ENCODE peak calls at places on chromosomes 1 and 21, in nine cellular contexts. One of them, this sample, is unnamed.

GRCh38 chr1:94926365-94926914 is 470 bp downstream of the CNN3 start:
- DNase-seq in fibroblast of villous mesenchyme: peak; percentile 57
- DNase-seq in left lobe of liver: peak; percentile 70
- DNase-seq in GM13977: peak; percentile 67
- DNase-seq in GM03348: peak; percentile 79
- DNase-seq in progenitor cell of endocrine pancreas: peak; percentile 55
- DNase-seq in AG04450: no peak
- DNase-seq in ureter: peak; percentile 52
- DNase-seq in T-cell: no peak
- DNase-seq in this sample: peak; percentile 66

GRCh38 chr1:3119061-3119460 is 50.1 kb downstream of the PRDM16 start:
- DNase-seq in fibroblast of villous mesenchyme: no peak
- DNase-seq in GM13977: no peak
- DNase-seq in ureter: no peak
- DNase-seq in AG04450: no peak
- DNase-seq in GM03348: no peak
- DNase-seq in T-cell: no peak
- DNase-seq in left lobe of liver: no peak
- DNase-seq in progenitor cell of endocrine pancreas: no peak
- DNase-seq in this sample: no peak

GRCh38 chr1:92356956-92357355 is 58.1 kb downstream of the RPAP2 start:
- DNase-seq in T-cell: no peak
- DNase-seq in ureter: no peak
- DNase-seq in progenitor cell of endocrine pancreas: no peak
- DNase-seq in GM13977: no peak
- DNase-seq in left lobe of liver: no peak
- DNase-seq in AG04450: peak; percentile 65
- DNase-seq in GM03348: peak; percentile 44
- DNase-seq in fibroblast of villous mesenchyme: peak; percentile 92
- DNase-seq in this sample: no peak

GRCh38 chr1:206556047-206556747 is 48.9 kb downstream of the RASSF5 start:
- DNase-seq in GM13977: no peak
- DNase-seq in fibroblast of villous mesenchyme: no peak
- DNase-seq in progenitor cell of endocrine pancreas: no peak
- DNase-seq in GM03348: no peak
- DNase-seq in AG04450: no peak
- DNase-seq in T-cell: no peak
- DNase-seq in left lobe of liver: no peak
- DNase-seq in ureter: no peak
- DNase-seq in this sample: no peak

GRCh38 chr21:45305831-45306230 is 18.1 kb upstream of the POFUT2 start:
- DNase-seq in AG04450: no peak
- DNase-seq in GM03348: no peak
- DNase-seq in ureter: no peak
- DNase-seq in T-cell: no peak
- DNase-seq in GM13977: no peak
- DNase-seq in progenitor cell of endocrine pancreas: no peak
- DNase-seq in left lobe of liver: no peak
- DNase-seq in fibroblast of villous mesenchyme: no peak
- DNase-seq in this sample: no peak

GRCh38 chr1:64505944-64506658 is 36.2 kb downstream of the CACHD1 start:
- DNase-seq in GM03348: no peak
- DNase-seq in progenitor cell of endocrine pancreas: no peak
- DNase-seq in GM13977: no peak
- DNase-seq in AG04450: no peak
- DNase-seq in T-cell: peak; percentile 1
- DNase-seq in left lobe of liver: no peak
- DNase-seq in ureter: peak; percentile 52
- DNase-seq in fibroblast of villous mesenchyme: no peak
- DNase-seq in this sample: peak; percentile 20

GRCh38 chr1:247096112-247096511 is 8.0 kb downstream of the ZNF669 start:
- DNase-seq in GM03348: no peak
- DNase-seq in T-cell: no peak
- DNase-seq in fibroblast of villous mesenchyme: no peak
- DNase-seq in progenitor cell of endocrine pancreas: no peak
- DNase-seq in GM13977: no peak
- DNase-seq in AG04450: no peak
- DNase-seq in left lobe of liver: no peak
- DNase-seq in ureter: no peak
- DNase-seq in this sample: no peak

GRCh38 chr1:241553886-241554592 is 21.9 kb downstream of the KMO start:
- DNase-seq in fibroblast of villous mesenchyme: no peak
- DNase-seq in T-cell: no peak
- DNase-seq in progenitor cell of endocrine pancreas: no peak
- DNase-seq in GM13977: no peak
- DNase-seq in GM03348: no peak
- DNase-seq in ureter: no peak
- DNase-seq in left lobe of liver: no peak
- DNase-seq in AG04450: no peak
- DNase-seq in this sample: no peak

GRCh38 chr21:17560377-17560776 is 47.5 kb downstream of the CXADR start:
- DNase-seq in fibroblast of villous mesenchyme: no peak
- DNase-seq in GM03348: no peak
- DNase-seq in ureter: no peak
- DNase-seq in progenitor cell of endocrine pancreas: no peak
- DNase-seq in left lobe of liver: no peak
- DNase-seq in GM13977: no peak
- DNase-seq in AG04450: no peak
- DNase-seq in T-cell: no peak
- DNase-seq in this sample: no peak

GRCh38 chr1:75472971-75473603 is 137.8 kb downstream of the SLC44A5 start:
- DNase-seq in GM13977: no peak
- DNase-seq in T-cell: no peak
- DNase-seq in AG04450: no peak
- DNase-seq in fibroblast of villous mesenchyme: no peak
- DNase-seq in GM03348: no peak
- DNase-seq in left lobe of liver: no peak
- DNase-seq in progenitor cell of endocrine pancreas: no peak
- DNase-seq in ureter: no peak
- DNase-seq in this sample: no peak

GRCh38 chr1:55718758-55719671 is 503.9 kb upstream of the USP24 start:
- DNase-seq in fibroblast of villous mesenchyme: peak; percentile 100
- DNase-seq in progenitor cell of endocrine pancreas: no peak
- DNase-seq in left lobe of liver: no peak
- DNase-seq in AG04450: peak; percentile 99
- DNase-seq in ureter: peak; percentile 48
- DNase-seq in T-cell: no peak
- DNase-seq in GM03348: peak; percentile 87
- DNase-seq in GM13977: no peak
- DNase-seq in this sample: no peak

GRCh38 chr1:155040358-155041093 is 6.9 kb downstream of the DCST1 start:
- DNase-seq in T-cell: no peak
- DNase-seq in AG04450: no peak
- DNase-seq in fibroblast of villous mesenchyme: no peak
- DNase-seq in GM13977: no peak
- DNase-seq in ureter: no peak
- DNase-seq in progenitor cell of endocrine pancreas: no peak
- DNase-seq in GM03348: no peak
- DNase-seq in left lobe of liver: no peak
- DNase-seq in this sample: no peak

GRCh38 chr1:91245437-91245836 is 159.2 kb downstream of the HFM1 start:
- DNase-seq in GM13977: no peak
- DNase-seq in progenitor cell of endocrine pancreas: no peak
- DNase-seq in fibroblast of villous mesenchyme: no peak
- DNase-seq in ureter: no peak
- DNase-seq in left lobe of liver: no peak
- DNase-seq in GM03348: no peak
- DNase-seq in T-cell: no peak
- DNase-seq in AG04450: no peak
- DNase-seq in this sample: no peak

GRCh38 chr1:168551688-168552087 is 7.9 kb upstream of the XCL2 start:
- DNase-seq in GM03348: no peak
- DNase-seq in GM13977: no peak
- DNase-seq in progenitor cell of endocrine pancreas: no peak
- DNase-seq in fibroblast of villous mesenchyme: no peak
- DNase-seq in left lobe of liver: no peak
- DNase-seq in AG04450: no peak
- DNase-seq in T-cell: no peak
- DNase-seq in ureter: no peak
- DNase-seq in this sample: no peak

GRCh38 chr1:68273530-68273929 is 41.2 kb upstream of the WLS start:
- DNase-seq in AG04450: no peak
- DNase-seq in GM13977: no peak
- DNase-seq in fibroblast of villous mesenchyme: no peak
- DNase-seq in T-cell: no peak
- DNase-seq in GM03348: no peak
- DNase-seq in progenitor cell of endocrine pancreas: no peak
- DNase-seq in ureter: no peak
- DNase-seq in left lobe of liver: no peak
- DNase-seq in this sample: no peak

GRCh38 chr1:44012411-44012810 is 18.9 kb downstream of the SLC6A9 start:
- DNase-seq in T-cell: no peak
- DNase-seq in ureter: no peak
- DNase-seq in left lobe of liver: no peak
- DNase-seq in fibroblast of villous mesenchyme: no peak
- DNase-seq in GM13977: no peak
- DNase-seq in GM03348: no peak
- DNase-seq in AG04450: no peak
- DNase-seq in progenitor cell of endocrine pancreas: no peak
- DNase-seq in this sample: no peak

GRCh38 chr1:117567976-117568375 is 37.9 kb upstream of the TENT5C start:
- DNase-seq in ureter: no peak
- DNase-seq in GM13977: no peak
- DNase-seq in T-cell: no peak
- DNase-seq in GM03348: no peak
- DNase-seq in left lobe of liver: peak; percentile 21
- DNase-seq in progenitor cell of endocrine pancreas: peak; percentile 1
- DNase-seq in fibroblast of villous mesenchyme: no peak
- DNase-seq in AG04450: no peak
- DNase-seq in this sample: no peak

GRCh38 chr1:87149166-87150065 is 179.3 kb upstream of the LMO4 start:
- DNase-seq in ureter: no peak
- DNase-seq in T-cell: no peak
- DNase-seq in fibroblast of villous mesenchyme: peak; percentile 68
- DNase-seq in left lobe of liver: no peak
- DNase-seq in GM13977: no peak
- DNase-seq in GM03348: peak; percentile 77
- DNase-seq in progenitor cell of endocrine pancreas: no peak
- DNase-seq in AG04450: peak; percentile 38
- DNase-seq in this sample: no peak

GRCh38 chr21:44880762-44881585 is 7.5 kb upstream of the PTTG1IP start:
- DNase-seq in GM03348: peak; percentile 76
- DNase-seq in fibroblast of villous mesenchyme: peak; percentile 59
- DNase-seq in progenitor cell of endocrine pancreas: no peak
- DNase-seq in ureter: no peak
- DNase-seq in left lobe of liver: no peak
- DNase-seq in GM13977: no peak
- DNase-seq in T-cell: no peak
- DNase-seq in AG04450: no peak
- DNase-seq in this sample: no peak

GRCh38 chr1:207963429-207964194 is 52.7 kb upstream of the CD34 start:
- DNase-seq in T-cell: peak; percentile 63
- DNase-seq in ureter: peak; percentile 91
- DNase-seq in AG04450: peak; percentile 46
- DNase-seq in fibroblast of villous mesenchyme: peak; percentile 79
- DNase-seq in GM13977: peak; percentile 96
- DNase-seq in progenitor cell of endocrine pancreas: peak; percentile 90
- DNase-seq in left lobe of liver: peak; percentile 96
- DNase-seq in GM03348: peak; percentile 99
- DNase-seq in this sample: peak; percentile 72

GRCh38 chr1:23743287-23744052 is at the start of gene ELOA:
- DNase-seq in left lobe of liver: peak; percentile 81
- DNase-seq in ureter: peak; percentile 79
- DNase-seq in GM13977: peak; percentile 97
- DNase-seq in AG04450: no peak
- DNase-seq in progenitor cell of endocrine pancreas: peak; percentile 58
- DNase-seq in GM03348: peak; percentile 95
- DNase-seq in fibroblast of villous mesenchyme: peak; percentile 62
- DNase-seq in T-cell: peak; percentile 67
- DNase-seq in this sample: peak; percentile 68

GRCh38 chr1:151703813-151704212 is 12.8 kb downstream of the CELF3 start:
- DNase-seq in GM03348: no peak
- DNase-seq in ureter: no peak
- DNase-seq in AG04450: no peak
- DNase-seq in GM13977: no peak
- DNase-seq in left lobe of liver: no peak
- DNase-seq in progenitor cell of endocrine pancreas: no peak
- DNase-seq in T-cell: no peak
- DNase-seq in fibroblast of villous mesenchyme: no peak
- DNase-seq in this sample: no peak

GRCh38 chr1:168923521-168924136 is 182.9 kb upstream of the ATP1B1 start:
- DNase-seq in left lobe of liver: no peak
- DNase-seq in T-cell: no peak
- DNase-seq in fibroblast of villous mesenchyme: no peak
- DNase-seq in GM03348: no peak
- DNase-seq in progenitor cell of endocrine pancreas: no peak
- DNase-seq in GM13977: no peak
- DNase-seq in AG04450: no peak
- DNase-seq in ureter: no peak
- DNase-seq in this sample: no peak

GRCh38 chr21:26070822-26071425 is 99.6 kb downstream of the APP start:
- DNase-seq in GM13977: no peak
- DNase-seq in fibroblast of villous mesenchyme: peak; percentile 90
- DNase-seq in T-cell: peak; percentile 25
- DNase-seq in AG04450: no peak
- DNase-seq in progenitor cell of endocrine pancreas: no peak
- DNase-seq in GM03348: peak; percentile 49
- DNase-seq in ureter: no peak
- DNase-seq in left lobe of liver: no peak
- DNase-seq in this sample: peak; percentile 58

GRCh38 chr21:35737899-35738341 is 322.4 kb downstream of the SETD4 start:
- DNase-seq in fibroblast of villous mesenchyme: peak; percentile 72
- DNase-seq in progenitor cell of endocrine pancreas: no peak
- DNase-seq in GM03348: peak; percentile 56
- DNase-seq in left lobe of liver: no peak
- DNase-seq in T-cell: no peak
- DNase-seq in GM13977: no peak
- DNase-seq in AG04450: no peak
- DNase-seq in ureter: no peak
- DNase-seq in this sample: no peak

GRCh38 chr1:35031103-35031452 is 667 bp downstream of the ZMYM6 start:
- DNase-seq in ureter: peak; percentile 43
- DNase-seq in GM13977: peak; percentile 44
- DNase-seq in left lobe of liver: no peak
- DNase-seq in progenitor cell of endocrine pancreas: no peak
- DNase-seq in AG04450: no peak
- DNase-seq in GM03348: peak; percentile 50
- DNase-seq in T-cell: peak; percentile 7
- DNase-seq in fibroblast of villous mesenchyme: peak; percentile 44
- DNase-seq in this sample: peak; percentile 31

GRCh38 chr1:205950280-205950679 is 7.0 kb upstream of the SLC26A9 start:
- DNase-seq in GM03348: peak; percentile 89
- DNase-seq in progenitor cell of endocrine pancreas: no peak
- DNase-seq in AG04450: no peak
- DNase-seq in T-cell: no peak
- DNase-seq in GM13977: no peak
- DNase-seq in ureter: peak; percentile 63
- DNase-seq in fibroblast of villous mesenchyme: no peak
- DNase-seq in left lobe of liver: no peak
- DNase-seq in this sample: no peak

GRCh38 chr1:40944841-40945430 is 34.6 kb upstream of the CTPS1 start:
- DNase-seq in T-cell: no peak
- DNase-seq in progenitor cell of endocrine pancreas: no peak
- DNase-seq in GM13977: no peak
- DNase-seq in fibroblast of villous mesenchyme: peak; percentile 46
- DNase-seq in left lobe of liver: peak; percentile 82
- DNase-seq in ureter: no peak
- DNase-seq in GM03348: no peak
- DNase-seq in AG04450: peak; percentile 8
- DNase-seq in this sample: no peak

GRCh38 chr1:221045842-221046831 is 166.9 kb downstream of the HLX start:
- DNase-seq in GM13977: peak; percentile 55
- DNase-seq in progenitor cell of endocrine pancreas: no peak
- DNase-seq in AG04450: no peak
- DNase-seq in ureter: no peak
- DNase-seq in left lobe of liver: no peak
- DNase-seq in GM03348: peak; percentile 49
- DNase-seq in fibroblast of villous mesenchyme: peak; percentile 33
- DNase-seq in T-cell: no peak
- DNase-seq in this sample: no peak

GRCh38 chr1:41282679-41283317 is 40.7 kb upstream of the SCMH1 start:
- DNase-seq in T-cell: no peak
- DNase-seq in fibroblast of villous mesenchyme: peak; percentile 19
- DNase-seq in ureter: no peak
- DNase-seq in GM03348: peak; percentile 82
- DNase-seq in GM13977: peak; percentile 59
- DNase-seq in AG04450: no peak
- DNase-seq in left lobe of liver: no peak
- DNase-seq in progenitor cell of endocrine pancreas: peak; percentile 39
- DNase-seq in this sample: no peak

GRCh38 chr1:31361607-31362006 is 11.3 kb downstream of the FABP3 start:
- DNase-seq in left lobe of liver: no peak
- DNase-seq in progenitor cell of endocrine pancreas: no peak
- DNase-seq in AG04450: no peak
- DNase-seq in T-cell: no peak
- DNase-seq in GM03348: no peak
- DNase-seq in fibroblast of villous mesenchyme: no peak
- DNase-seq in ureter: no peak
- DNase-seq in GM13977: no peak
- DNase-seq in this sample: no peak